ENCODE peak calls at places on chromosomes 3 and 15, in nine cellular contexts. L is transverse colon, S is suprapubic skin, A is breast epithelium, U is GM12878, J is spleen, N is K562, P is HepG2, Y is endothelial cell of umbilical vein. C is an unnamed sample.

GRCh38 chr15:58453931-58454793 is 22.4 kb downstream of the LIPC start:
- DNase-seq in U (no peak), A (no peak), S (no peak), P (no peak), J (no peak), L (no peak), Y (no peak), N (no peak), C (no peak)

GRCh38 chr15:73697033-73697467 is 12.9 kb downstream of the CD276 start:
- DNase-seq in Y (peak; percentile 99), U (peak; percentile 38), L (peak; percentile 72), P (no peak), N (peak; percentile 21), J (peak; percentile 92), S (peak; percentile 88), A (peak; percentile 58), C (peak; percentile 78)

GRCh38 chr15:70523634-70524033 is 239.7 kb downstream of the UACA start:
- DNase-seq in U (no peak), P (no peak), L (no peak), N (no peak), A (no peak), J (peak; percentile 15), S (no peak), Y (no peak), C (peak; percentile 14)

GRCh38 chr3:117587416-117587815 is 877.8 kb downstream of the TUSC7 start:
- DNase-seq in N (no peak), P (no peak), A (no peak), L (no peak), Y (no peak), U (no peak), J (no peak), S (no peak), C (no peak)

GRCh38 chr3:171049831-171050444 is 23.4 kb upstream of the SLC2A2 start:
- DNase-seq in L (peak; percentile 39), U (peak; percentile 34), Y (peak; percentile 67), S (no peak), J (no peak), N (peak; percentile 27), P (peak; percentile 71), A (no peak), C (peak; percentile 54)

GRCh38 chr15:68765602-68766368 is 54.9 kb downstream of the ANP32A start:
- DNase-seq in P (no peak), N (no peak), S (no peak), J (no peak), U (no peak), Y (peak; percentile 80), L (no peak), A (no peak), C (no peak)

GRCh38 chr3:170414202-170414663 is 4.4 kb upstream of the CLDN11 start:
- DNase-seq in J (no peak), L (no peak), P (peak; percentile 52), N (peak; percentile 63), Y (peak; percentile 80), S (no peak), A (peak; percentile 32), U (peak; percentile 13), C (no peak)

GRCh38 chr15:91866971-91867372 is 13.5 kb downstream of the SLCO3A1 start:
- DNase-seq in N (no peak), U (no peak), Y (no peak), P (no peak), A (peak; percentile 84), L (no peak), J (no peak), S (peak; percentile 75), C (no peak)

GRCh38 chr3:131738095-131738494 is 235.3 kb upstream of the MRPL3 start:
- DNase-seq in Y (no peak), J (no peak), N (no peak), U (no peak), A (no peak), L (no peak), P (no peak), S (no peak), C (no peak)

GRCh38 chr3:55688154-55688553 is 201.0 kb upstream of the WNT5A start:
- DNase-seq in S (no peak), P (no peak), J (no peak), A (no peak), L (no peak), N (no peak), Y (no peak), U (no peak), C (no peak)

GRCh38 chr3:59796486-59796885 is 746.7 kb upstream of the CFAP20DC start:
- DNase-seq in P (no peak), S (no peak), L (no peak), A (no peak), N (no peak), J (no peak), Y (no peak), U (no peak), C (no peak)

GRCh38 chr3:106251160-106251892 is 382.5 kb upstream of the CBLB start:
- DNase-seq in S (no peak), P (no peak), J (no peak), A (no peak), U (no peak), L (no peak), N (no peak), Y (no peak), C (no peak)

GRCh38 chr3:4524423-4524769 is 31.2 kb downstream of the ITPR1 start:
- DNase-seq in P (peak; percentile 20), A (no peak), U (no peak), Y (peak; percentile 92), L (no peak), J (no peak), N (no peak), S (no peak), C (peak; percentile 57)

GRCh38 chr3:157754415-157754814 is 251.2 kb upstream of the VEPH1 start:
- DNase-seq in Y (no peak), U (no peak), S (no peak), J (no peak), A (no peak), L (no peak), N (no peak), P (no peak), C (no peak)

GRCh38 chr3:90129710-90130109 is 1022.3 kb downstream of the EPHA3 start:
- DNase-seq in N (no peak), U (no peak), J (no peak), A (no peak), S (no peak), P (no peak), Y (no peak), L (no peak), C (no peak)

DNA sequence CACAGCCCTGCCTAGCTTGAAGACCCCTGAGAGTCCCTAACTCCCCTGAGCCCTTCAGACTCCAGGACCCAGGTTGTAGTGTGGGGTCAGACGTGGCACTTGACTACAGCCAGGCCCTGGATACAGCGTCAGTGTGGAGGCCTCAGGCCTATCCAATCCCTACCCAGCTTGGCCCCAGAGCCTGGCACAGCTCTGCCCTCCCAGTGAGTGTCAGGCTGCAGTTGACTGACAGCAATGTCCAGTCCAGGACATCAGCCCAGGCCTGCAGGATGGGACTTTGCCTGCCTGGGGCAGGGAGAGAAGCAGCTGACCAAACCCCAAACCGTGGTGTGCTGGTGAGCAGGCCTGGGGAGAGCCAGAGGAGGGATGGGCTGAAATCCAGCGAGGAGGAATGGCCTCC is 27.3 kb downstream of the KLF13 start:
- DNase-seq in Y (no peak), P (no peak), A (no peak), L (no peak), U (no peak), N (no peak), J (peak; percentile 80), S (no peak), C (no peak)
- H3K4me1 ChIP-seq in Y (peaks cover 13% of the 10 kb centered on the region), P (peaks cover 30% of the 10 kb centered on the region), A (peaks cover 8% of the 10 kb centered on the region), L (peaks cover 48% of the 10 kb centered on the region), U (peaks cover 87% of the 10 kb centered on the region), N (peaks cover 25% of the 10 kb centered on the region), J (peaks cover 99% of the 10 kb centered on the region), S (peaks cover 99% of the 10 kb centered on the region), C (peaks cover 88% of the 10 kb centered on the region)

GRCh38 chr3:39260957-39261356 is 18.9 kb downstream of the CX3CR1 start:
- DNase-seq in P (peak; percentile 19), Y (peak; percentile 66), N (peak; percentile 65), S (peak; percentile 93), A (peak; percentile 80), L (peak; percentile 54), J (peak; percentile 92), U (peak; percentile 27), C (peak; percentile 60)
- TF ChIP-seq POLR2AphosphoS5 in P (no peak), Y (no peak), N (no peak), S (no peak), A (peak; percentile 67), L (no peak), J (no peak), U (no peak), C (peak; percentile 70)

DNA sequence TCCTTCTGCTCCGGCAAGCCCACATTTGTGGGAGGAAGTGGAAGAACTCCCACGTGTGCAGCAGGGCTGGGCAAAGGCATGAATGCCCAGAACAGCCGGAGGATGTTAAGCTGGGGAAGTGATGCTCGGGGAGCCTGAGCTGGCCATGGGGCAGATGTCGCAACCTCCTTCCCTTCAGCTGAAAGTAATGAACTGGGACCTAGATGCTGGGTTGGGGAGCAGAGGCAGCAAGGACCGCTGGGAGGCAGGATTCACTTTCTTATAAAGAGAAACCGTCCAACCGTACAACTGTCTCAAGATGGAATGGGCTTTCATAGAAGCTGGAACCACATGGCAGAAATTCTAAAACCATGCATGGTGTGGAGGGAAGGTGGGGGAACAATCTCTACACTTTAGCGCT is 290.9 kb downstream of the OCA2 start:
- DNase-seq in L (no peak), U (no peak), S (no peak), Y (no peak), A (no peak), P (no peak), N (no peak), J (no peak), C (no peak)
- H3K9me3 ChIP-seq in L (no peaks in the 10 kb centered on the region), U (no peaks in the 10 kb centered on the region), S (no peaks in the 10 kb centered on the region), Y (peaks cover 5% of the 10 kb centered on the region), A (peaks cover 4% of the 10 kb centered on the region), P (no peaks in the 10 kb centered on the region), N (no peaks in the 10 kb centered on the region), J (peaks cover 25% of the 10 kb centered on the region), C (peaks cover 48% of the 10 kb centered on the region)

GRCh38 chr3:11593318-11594034 is 50.2 kb downstream of the VGLL4 start:
- DNase-seq in U (no peak), J (no peak), L (no peak), N (no peak), Y (peak; percentile 59), S (no peak), A (no peak), P (peak; percentile 78), C (no peak)
- H3K4me1 ChIP-seq in U (no peaks in the 10 kb centered on the region), J (peaks cover 37% of the 10 kb centered on the region), L (peaks cover 45% of the 10 kb centered on the region), N (no peaks in the 10 kb centered on the region), Y (peaks cover 41% of the 10 kb centered on the region), S (peaks cover 64% of the 10 kb centered on the region), A (peaks cover 6% of the 10 kb centered on the region), P (peaks cover 65% of the 10 kb centered on the region), C (peaks cover 60% of the 10 kb centered on the region)

DNA sequence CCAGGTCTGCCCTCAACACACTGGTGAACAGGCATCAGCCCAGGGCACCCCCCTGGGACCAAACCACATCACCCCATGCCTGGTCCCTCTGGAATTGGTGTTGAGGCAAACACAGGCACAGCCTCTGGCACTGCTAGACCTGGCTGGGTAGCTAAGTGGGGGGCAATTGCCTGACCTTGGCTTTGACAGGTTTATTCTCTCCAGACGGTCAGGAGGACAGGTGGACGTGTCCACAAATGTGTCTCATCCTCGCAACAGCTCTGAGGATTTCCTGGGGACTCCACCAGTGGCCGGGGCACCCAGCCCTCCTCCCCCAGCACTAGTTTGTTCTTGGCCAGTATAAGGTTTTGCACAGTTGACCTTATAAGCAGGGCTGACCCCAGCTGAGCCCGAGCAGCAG is 31.3 kb downstream of the TKT start:
- DNase-seq in Y (no peak), P (no peak), J (no peak), S (no peak), U (no peak), A (no peak), L (no peak), N (no peak), C (no peak)
- TF ChIP-seq POLR2AphosphoS5 in Y (no peak), P (no peak), J (no peak), S (no peak), U (no peak), A (no peak), L (no peak), N (no peak), C (no peak)

GRCh38 chr15:67359431-67360082 is 105.0 kb downstream of the IQCH start:
- DNase-seq in N (no peak), U (no peak), P (peak; percentile 22), A (no peak), L (no peak), S (no peak), J (no peak), Y (no peak), C (no peak)
- H3K9me3 ChIP-seq in N (no peaks in the 10 kb centered on the region), U (no peaks in the 10 kb centered on the region), P (no peaks in the 10 kb centered on the region), A (no peaks in the 10 kb centered on the region), L (no peaks in the 10 kb centered on the region), S (no peaks in the 10 kb centered on the region), J (no peaks in the 10 kb centered on the region), Y (no peaks in the 10 kb centered on the region), C (no peaks in the 10 kb centered on the region)